ENCODE peak calls at places on chromosomes 1 and 21, in six cellular contexts. A is neural crest cell, M is Panc1, P is adrenal gland, Y is GM12865, C is sigmoid colon. U is an unnamed sample.

GRCh38 chr1:109901508-109902145 is 9.0 kb upstream of the CSF1 start:
- DNase-seq in A (no peak), M (no peak), P (peak), Y (peak), C (no peak), U (no peak)

GRCh38 chr1:7487756-7488474 is 283.2 kb upstream of the VAMP3 start:
- DNase-seq in A (no peak), M (no peak), P (no peak), Y (no peak), C (no peak), U (no peak)

GRCh38 chr1:165816801-165817497 is 10.5 kb upstream of the UCK2 start:
- DNase-seq in A (no peak), M (no peak), P (no peak), Y (no peak), C (no peak), U (no peak)

GRCh38 chr1:28775121-28775942 is 36.6 kb upstream of the OPRD1 start:
- DNase-seq in A (no peak), M (no peak), P (peak), Y (peak), C (peak), U (peak)

GRCh38 chr1:9822897-9823692 is 670 bp downstream of the CLSTN1 start:
- DNase-seq in A (no peak), M (no peak), P (no peak), Y (peak), C (peak), U (no peak)

GRCh38 chr1:5914676-5915285 is 77.4 kb downstream of the NPHP4 start:
- DNase-seq in A (no peak), M (no peak), P (no peak), Y (no peak), C (no peak), U (no peak)

GRCh38 chr1:10643607-10644306 is 152.7 kb downstream of the CASZ1 start:
- DNase-seq in A (no peak), M (no peak), P (no peak), Y (no peak), C (no peak), U (no peak)

GRCh38 chr1:67791686-67792475 is 41.4 kb downstream of the GNG12 start:
- DNase-seq in A (no peak), M (no peak), P (no peak), Y (no peak), C (no peak), U (no peak)

GRCh38 chr1:228793032-228793431 is 57.8 kb downstream of the RHOU start:
- DNase-seq in A (no peak), M (no peak), P (no peak), Y (no peak), C (no peak), U (no peak)

GRCh38 chr1:226046240-226046639 is 16.3 kb upstream of the H3-3A start:
- DNase-seq in A (no peak), M (no peak), P (no peak), Y (no peak), C (no peak), U (no peak)

GRCh38 chr1:165551469-165551868 is 7.7 kb downstream of the LRRC52 start:
- DNase-seq in A (no peak), M (no peak), P (no peak), Y (no peak), C (no peak), U (no peak)

GRCh38 chr21:29299906-29300546 is 1.3 kb downstream of the BACH1 start:
- DNase-seq in A (no peak), M (peak), P (no peak), Y (peak), C (peak), U (no peak)

GRCh38 chr21:34593954-34594531 is 20.9 kb downstream of the RCAN1 start:
- DNase-seq in A (no peak), M (no peak), P (no peak), Y (no peak), C (peak), U (no peak)

GRCh38 chr1:211501671-211502413 is 9.9 kb upstream of the RD3 start:
- DNase-seq in A (no peak), M (no peak), P (no peak), Y (no peak), C (peak), U (no peak)

GRCh38 chr1:27368872-27369703 is 2.3 kb upstream of the MAP3K6 start:
- DNase-seq in A (no peak), M (no peak), P (no peak), Y (no peak), C (no peak), U (peak)

GRCh38 chr1:1226566-1227362 is 5.0 kb downstream of the SDF4 start:
- DNase-seq in A (no peak), M (no peak), P (no peak), Y (no peak), C (no peak), U (no peak)

GRCh38 chr1:38696371-38696770 is 163.2 kb downstream of the RRAGC start:
- DNase-seq in A (no peak), M (no peak), P (no peak), Y (no peak), C (no peak), U (no peak)

GRCh38 chr21:42722808-42723470 is 69.5 kb downstream of the PDE9A start:
- DNase-seq in A (no peak), M (no peak), P (no peak), Y (no peak), C (no peak), U (no peak)

GRCh38 chr1:210340311-210340710 is 11.6 kb downstream of the HHAT start:
- DNase-seq in A (no peak), M (no peak), P (no peak), Y (no peak), C (no peak), U (no peak)

GRCh38 chr1:41728403-41729202 is 190.1 kb downstream of the HIVEP3 start:
- DNase-seq in A (no peak), M (no peak), P (no peak), Y (peak), C (no peak), U (no peak)

GRCh38 chr1:232873412-232873811 is 68.2 kb downstream of the MAP10 start:
- DNase-seq in A (no peak), M (no peak), P (no peak), Y (no peak), C (no peak), U (no peak)

GRCh38 chr1:24724345-24725208 is 20.7 kb upstream of the CLIC4 start:
- DNase-seq in A (peak), M (no peak), P (no peak), Y (no peak), C (no peak), U (no peak)

GRCh38 chr1:212595787-212596714 is 12.5 kb upstream of the ATF3 start:
- DNase-seq in A (no peak), M (peak), P (no peak), Y (peak), C (no peak), U (no peak)
- TF ChIP-seq CTCF in A (peak), M (peak), P (peak), Y (peak), C (no peak), U (peak)

GRCh38 chr1:230831706-230832105 is 36.6 kb downstream of the C1orf198 start:
- DNase-seq in A (no peak), M (no peak), P (no peak), Y (no peak), C (no peak), U (no peak)
- TF ChIP-seq CTCF in A (no peak), M (no peak), P (no peak), Y (no peak), C (no peak), U (no peak)

GRCh38 chr21:32425628-32426027 is 13.1 kb downstream of the EVA1C start:
- DNase-seq in A (no peak), M (no peak), P (no peak), Y (no peak), C (no peak), U (no peak)
- TF ChIP-seq CTCF in A (no peak), M (peak), P (no peak), Y (no peak), C (no peak), U (no peak)

GRCh38 chr1:100604372-100604771 is 66.4 kb downstream of the GPR88 start:
- DNase-seq in A (no peak), M (no peak), P (no peak), Y (no peak), C (no peak), U (no peak)

GRCh38 chr1:100609849-100610248 is 71.9 kb downstream of the GPR88 start:
- DNase-seq in A (no peak), M (no peak), P (no peak), Y (peak), C (no peak), U (no peak)

GRCh38 chr1:100607628-100608240 is 69.8 kb downstream of the GPR88 start:
- DNase-seq in A (no peak), M (no peak), P (no peak), Y (no peak), C (no peak), U (no peak)

GRCh38 chr1:100611086-100611485 is 73.1 kb downstream of the GPR88 start:
- DNase-seq in A (no peak), M (no peak), P (no peak), Y (no peak), C (no peak), U (no peak)

GRCh38 chr1:100606438-100606837 is 68.5 kb downstream of the GPR88 start:
- DNase-seq in A (no peak), M (no peak), P (peak), Y (peak), C (no peak), U (no peak)
- TF ChIP-seq CTCF in A (peak), M (peak), P (peak), Y (peak), C (peak), U (peak)

GRCh38 chr1:208476825-208477170 is 232.6 kb upstream of the PLXNA2 start:
- DNase-seq in A (no peak), M (no peak), P (no peak), Y (no peak), C (no peak), U (no peak)

GRCh38 chr1:208475951-208476824 is 232.0 kb upstream of the PLXNA2 start:
- DNase-seq in A (no peak), M (no peak), P (no peak), Y (no peak), C (peak), U (no peak)

GRCh38 chr1:208479435-208479834 is 235.3 kb upstream of the PLXNA2 start:
- DNase-seq in A (no peak), M (no peak), P (no peak), Y (no peak), C (no peak), U (no peak)

DNA sequence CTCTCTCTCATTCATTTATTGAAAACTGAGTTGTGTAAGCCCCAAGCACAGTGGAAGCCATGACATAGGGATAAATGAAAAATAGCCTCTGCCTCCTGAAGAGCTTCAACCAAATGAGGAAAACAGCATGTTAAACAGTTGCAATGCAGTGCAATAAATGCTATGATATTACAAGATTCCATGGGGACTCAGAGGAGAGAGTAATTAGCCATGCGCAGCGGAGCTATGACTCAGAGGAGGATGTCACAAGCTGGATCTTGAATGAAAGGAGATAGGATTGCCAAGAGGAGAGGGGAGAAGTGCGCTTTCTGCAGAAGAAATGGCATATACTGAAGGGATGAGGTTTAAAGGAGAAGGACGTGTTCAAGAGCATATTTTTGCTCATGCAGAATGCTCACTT is 231.3 kb upstream of the PLXNA2 start:
- DNase-seq in A (no peak), M (no peak), P (no peak), Y (no peak), C (peak), U (no peak)
- TF ChIP-seq CTCF in A (no peak), M (no peak), P (no peak), Y (no peak), C (no peak), U (no peak)

GRCh38 chr1:198771562-198772153 is 132.8 kb downstream of the PTPRC start:
- DNase-seq in A (peak), M (no peak), P (no peak), Y (peak), C (no peak), U (no peak)
- TF ChIP-seq CTCF in A (peak), M (peak), P (peak), Y (peak), C (no peak), U (peak)

DNA sequence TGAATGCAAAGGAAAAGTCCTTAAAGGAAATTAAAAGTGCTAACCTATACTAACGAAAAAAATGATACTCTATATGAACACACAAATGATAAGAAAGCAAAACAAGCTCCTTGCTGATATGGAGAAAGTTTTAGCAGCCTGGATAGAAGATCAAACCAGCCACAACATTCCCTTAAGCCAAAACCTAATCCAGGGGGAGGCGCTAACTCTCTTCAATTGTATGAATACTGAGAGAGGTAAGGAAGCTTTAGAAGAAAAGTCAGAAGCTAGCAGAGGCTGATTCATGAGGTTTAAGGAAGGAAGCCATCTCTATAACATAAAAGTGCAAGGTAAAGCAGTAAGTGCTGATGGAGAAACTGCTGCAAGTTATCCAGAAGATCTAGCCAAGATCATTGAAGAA is 3.4 kb downstream of the KRTAP23-1 start:
- DNase-seq in A (no peak), M (no peak), P (no peak), Y (no peak), C (no peak), U (no peak)
- TF ChIP-seq CTCF in A (no peak), M (no peak), P (no peak), Y (no peak), C (no peak), U (no peak)

U was measured in chondrocyte.